ENCODE peak calls at places on chromosome 11, in seven cellular contexts. B is OCI-LY7, T is dorsolateral prefrontal cortex, J is lower leg skin, F is tibial artery, S is WTC11, M is pancreas. C is an unnamed sample.

GRCh38 chr11:58905716-58906547 is 33.4 kb upstream of the GLYATL1 start:
- DNase-seq in B (no peak), T (peak; percentile 21), J (peak; percentile 87), F (peak; percentile 27), S (peak; percentile 85), M (peak; percentile 48), C (no peak)

GRCh38 chr11:6440906-6441358 is at the start of gene HPX:
- DNase-seq in B (no peak), T (no peak), J (no peak), F (no peak), S (no peak), M (no peak), C (no peak)

GRCh38 chr11:959608-960007 is 33.9 kb downstream of the AP2A2 start:
- DNase-seq in B (no peak), T (no peak), J (no peak), F (no peak), S (no peak), M (no peak), C (no peak)

GRCh38 chr11:37657645-37658044 is 1059.6 kb upstream of the RAG2 start:
- DNase-seq in B (no peak), T (no peak), J (no peak), F (no peak), S (no peak), M (no peak), C (no peak)

GRCh38 chr11:965206-965775 is 39.6 kb downstream of the AP2A2 start:
- DNase-seq in B (no peak), T (no peak), J (no peak), F (no peak), S (no peak), M (no peak), C (no peak)

GRCh38 chr11:131758726-131759125 is 388.3 kb downstream of the NTM start:
- DNase-seq in B (no peak), T (no peak), J (no peak), F (no peak), S (no peak), M (no peak), C (no peak)

GRCh38 chr11:27485930-27486773 is 13.6 kb upstream of the LGR4 start:
- DNase-seq in B (peak; percentile 61), T (peak; percentile 32), J (no peak), F (no peak), S (no peak), M (no peak), C (no peak)

GRCh38 chr11:14358729-14359439 is at the start of gene RRAS2:
- DNase-seq in B (no peak), T (peak; percentile 78), J (peak; percentile 94), F (peak; percentile 77), S (peak; percentile 85), M (peak; percentile 74), C (peak; percentile 86)

GRCh38 chr11:113273720-113274119 is 40.7 kb upstream of the TTC12 start:
- DNase-seq in B (no peak), T (no peak), J (peak; percentile 61), F (no peak), S (no peak), M (no peak), C (no peak)

GRCh38 chr11:61477734-61478148 is 30.8 kb upstream of the LRRC10B start:
- DNase-seq in B (peak; percentile 52), T (peak; percentile 64), J (peak; percentile 91), F (peak; percentile 38), S (peak; percentile 86), M (peak; percentile 32), C (peak; percentile 79)

GRCh38 chr11:2731285-2732125 is 31.7 kb upstream of the KCNQ1OT1 start:
- DNase-seq in B (no peak), T (no peak), J (no peak), F (no peak), S (no peak), M (no peak), C (no peak)

GRCh38 chr11:1531961-1532586 is 40.0 kb downstream of the DUSP8 start:
- DNase-seq in B (no peak), T (peak; percentile 88), J (no peak), F (peak; percentile 52), S (no peak), M (no peak), C (peak; percentile 89)

GRCh38 chr11:73350908-73351636 is 25.1 kb upstream of the RELT start:
- DNase-seq in B (peak; percentile 78), T (peak; percentile 57), J (no peak), F (peak; percentile 54), S (peak; percentile 50), M (no peak), C (peak; percentile 79)

GRCh38 chr11:69840371-69841169 is 21.4 kb upstream of the FGF3 start:
- DNase-seq in B (no peak), T (no peak), J (peak; percentile 65), F (no peak), S (no peak), M (peak; percentile 27), C (no peak)

GRCh38 chr11:79670846-79671245 is 230.0 kb upstream of the TENM4 start:
- DNase-seq in B (no peak), T (no peak), J (no peak), F (no peak), S (no peak), M (no peak), C (no peak)

GRCh38 chr11:5626191-5626590 is 1.4 kb downstream of the TRIM34 start:
- DNase-seq in B (no peak), T (no peak), J (no peak), F (no peak), S (no peak), M (no peak), C (no peak)

GRCh38 chr11:63610604-63611394 is 3.4 kb downstream of the PLAAT3 start:
- DNase-seq in B (no peak), T (no peak), J (peak; percentile 59), F (no peak), S (peak; percentile 35), M (no peak), C (peak; percentile 47)

GRCh38 chr11:80980221-80980620 is 1539.4 kb upstream of the TENM4 start:
- DNase-seq in B (no peak), T (no peak), J (no peak), F (no peak), S (no peak), M (no peak), C (no peak)

GRCh38 chr11:127485541-127485940 is 485.0 kb upstream of the KIRREL3 start:
- DNase-seq in B (no peak), T (no peak), J (no peak), F (no peak), S (no peak), M (no peak), C (no peak)

GRCh38 chr11:31761636-31762035 is 49.5 kb downstream of the PAX6 start:
- DNase-seq in B (no peak), T (peak; percentile 90), J (no peak), F (no peak), S (no peak), M (no peak), C (no peak)

GRCh38 chr11:74237541-74237940 is 66.5 kb downstream of the PPME1 start:
- DNase-seq in B (no peak), T (no peak), J (no peak), F (no peak), S (no peak), M (no peak), C (no peak)

GRCh38 chr11:41306435-41306834 is 153.0 kb downstream of the LRRC4C start:
- DNase-seq in B (no peak), T (no peak), J (no peak), F (no peak), S (no peak), M (no peak), C (no peak)

GRCh38 chr11:130849215-130849568 is 67.1 kb downstream of the SNX19 start:
- DNase-seq in B (no peak), T (no peak), J (no peak), F (peak; percentile 52), S (no peak), M (no peak), C (no peak)

GRCh38 chr11:66641834-66642233 is 3.3 kb downstream of the RBM4 start:
- DNase-seq in B (no peak), T (no peak), J (no peak), F (no peak), S (no peak), M (no peak), C (no peak)

GRCh38 chr11:1744137-1744878 is 6.1 kb downstream of the IFITM10 start:
- DNase-seq in B (no peak), T (peak; percentile 58), J (peak; percentile 90), F (no peak), S (no peak), M (no peak), C (no peak)

GRCh38 chr11:77884186-77884828 is 63.4 kb downstream of the AAMDC start:
- DNase-seq in B (no peak), T (no peak), J (no peak), F (no peak), S (no peak), M (no peak), C (no peak)

GRCh38 chr11:106231591-106231990 is 154.1 kb downstream of the AASDHPPT start:
- DNase-seq in B (no peak), T (no peak), J (no peak), F (no peak), S (no peak), M (no peak), C (no peak)
- TF ChIP-seq CTCF in B (no peak), T (no peak), J (no peak), F (no peak), S (no peak), M (no peak), C (no peak)

GRCh38 chr11:108242422-108242821 is 19.6 kb downstream of the ATM start:
- DNase-seq in B (no peak), T (no peak), J (no peak), F (no peak), S (no peak), M (no peak), C (no peak)
- TF ChIP-seq CTCF in B (no peak), T (no peak), J (no peak), F (no peak), S (no peak), M (no peak), C (no peak)

GRCh38 chr11:35717043-35717442 is 54.5 kb downstream of the TRIM44 start:
- DNase-seq in B (no peak), T (no peak), J (no peak), F (no peak), S (peak; percentile 35), M (no peak), C (no peak)
- TF ChIP-seq CTCF in B (peak; percentile 45), T (no peak), J (no peak), F (no peak), S (no peak), M (no peak), C (no peak)

GRCh38 chr11:119705362-119705761 is 23.6 kb downstream of the NECTIN1 start:
- DNase-seq in B (no peak), T (no peak), J (no peak), F (no peak), S (no peak), M (no peak), C (no peak)

GRCh38 chr11:119704849-119705248 is 24.2 kb downstream of the NECTIN1 start:
- DNase-seq in B (no peak), T (no peak), J (no peak), F (no peak), S (no peak), M (no peak), C (no peak)

GRCh38 chr11:119706029-119706428 is 23.0 kb downstream of the NECTIN1 start:
- DNase-seq in B (no peak), T (no peak), J (no peak), F (no peak), S (no peak), M (no peak), C (no peak)

GRCh38 chr11:119709171-119709570 is 19.8 kb downstream of the NECTIN1 start:
- DNase-seq in B (no peak), T (no peak), J (no peak), F (no peak), S (no peak), M (no peak), C (no peak)

GRCh38 chr11:119706887-119707286 is 22.1 kb downstream of the NECTIN1 start:
- DNase-seq in B (no peak), T (no peak), J (no peak), F (no peak), S (peak; percentile 42), M (no peak), C (no peak)
- TF ChIP-seq CTCF in B (no peak), T (no peak), J (no peak), F (no peak), S (no peak), M (no peak), C (no peak)

C was measured in sigmoid colon.